ENCODE peak calls at places on chromosomes 12 and 14, in four cellular contexts. One of them, this sample, is unnamed.

GRCh38 chr12:31803306-31804184 is 74.7 kb upstream of the AMN1 start:
- DNase-seq in HTR-8/SVneo: no peak
- DNase-seq in tibial artery: no peak
- DNase-seq in IMR-90: no peak
- DNase-seq in this sample: no peak

GRCh38 chr12:124904306-124905098 is 9.9 kb downstream of the UBC start:
- DNase-seq in HTR-8/SVneo: peak
- DNase-seq in tibial artery: peak
- DNase-seq in IMR-90: peak
- DNase-seq in this sample: no peak

GRCh38 chr12:49502590-49502989 is 36.2 kb upstream of the KCNH3 start:
- DNase-seq in HTR-8/SVneo: no peak
- DNase-seq in tibial artery: no peak
- DNase-seq in IMR-90: peak
- DNase-seq in this sample: no peak

GRCh38 chr12:53056901-53057300 is 7.0 kb downstream of the TNS2 start:
- DNase-seq in HTR-8/SVneo: no peak
- DNase-seq in tibial artery: no peak
- DNase-seq in IMR-90: no peak
- DNase-seq in this sample: no peak

GRCh38 chr14:59018978-59019377 is 169.5 kb upstream of the DAAM1 start:
- DNase-seq in HTR-8/SVneo: no peak
- DNase-seq in tibial artery: no peak
- DNase-seq in IMR-90: peak
- DNase-seq in this sample: no peak

GRCh38 chr12:57888407-57889157 is 42.1 kb upstream of the CTDSP2 start:
- DNase-seq in HTR-8/SVneo: no peak
- DNase-seq in tibial artery: no peak
- DNase-seq in IMR-90: peak
- DNase-seq in this sample: no peak

GRCh38 chr12:105071981-105072380 is 12.3 kb downstream of the ALDH1L2 start:
- DNase-seq in HTR-8/SVneo: no peak
- DNase-seq in tibial artery: no peak
- DNase-seq in IMR-90: no peak
- DNase-seq in this sample: no peak

GRCh38 chr12:122947352-122947792 is 18.9 kb downstream of the ABCB9 start:
- DNase-seq in HTR-8/SVneo: no peak
- DNase-seq in tibial artery: peak
- DNase-seq in IMR-90: no peak
- DNase-seq in this sample: no peak

GRCh38 chr14:68807148-68807600 is 14.3 kb upstream of the ZFP36L1 start:
- DNase-seq in HTR-8/SVneo: no peak
- DNase-seq in tibial artery: peak
- DNase-seq in IMR-90: peak
- DNase-seq in this sample: no peak

GRCh38 chr14:100069161-100069800 is 4.1 kb downstream of the EVL start:
- DNase-seq in HTR-8/SVneo: no peak
- DNase-seq in tibial artery: no peak
- DNase-seq in IMR-90: no peak
- DNase-seq in this sample: no peak

GRCh38 chr14:90518941-90519256 is 122.1 kb downstream of the CALM1 start:
- DNase-seq in HTR-8/SVneo: no peak
- DNase-seq in tibial artery: no peak
- DNase-seq in IMR-90: peak
- DNase-seq in this sample: no peak

GRCh38 chr12:14769462-14769836 is 33.8 kb downstream of the WBP11 start:
- DNase-seq in HTR-8/SVneo: no peak
- DNase-seq in tibial artery: no peak
- DNase-seq in IMR-90: peak
- DNase-seq in this sample: no peak

GRCh38 chr12:4434299-4434698 is 11.3 kb downstream of the FGF6 start:
- DNase-seq in HTR-8/SVneo: no peak
- DNase-seq in tibial artery: no peak
- DNase-seq in IMR-90: no peak
- DNase-seq in this sample: no peak

GRCh38 chr12:95882080-95882479 is 23.3 kb downstream of the SNRPF start:
- DNase-seq in HTR-8/SVneo: no peak
- DNase-seq in tibial artery: no peak
- DNase-seq in IMR-90: peak
- DNase-seq in this sample: no peak

GRCh38 chr12:115926037-115926670 is 351.3 kb downstream of the MED13L start:
- DNase-seq in HTR-8/SVneo: no peak
- DNase-seq in tibial artery: no peak
- DNase-seq in IMR-90: no peak
- DNase-seq in this sample: no peak

GRCh38 chr12:38053655-38054464 is 262.7 kb upstream of the ALG10B start:
- DNase-seq in HTR-8/SVneo: no peak
- DNase-seq in tibial artery: no peak
- DNase-seq in IMR-90: no peak
- DNase-seq in this sample: no peak

GRCh38 chr12:120710805-120711296 is 593 bp downstream of the UNC119B start:
- DNase-seq in HTR-8/SVneo: no peak
- DNase-seq in tibial artery: no peak
- DNase-seq in IMR-90: no peak
- DNase-seq in this sample: peak

GRCh38 chr12:65949009-65949623 is 124.8 kb downstream of the HMGA2 start:
- DNase-seq in HTR-8/SVneo: no peak
- DNase-seq in tibial artery: no peak
- DNase-seq in IMR-90: no peak
- DNase-seq in this sample: no peak

GRCh38 chr12:93714382-93714781 is 37.2 kb downstream of the CRADD start:
- DNase-seq in HTR-8/SVneo: no peak
- DNase-seq in tibial artery: no peak
- DNase-seq in IMR-90: no peak
- DNase-seq in this sample: no peak

GRCh38 chr12:52837341-52837741 is 3.2 kb upstream of the KRT79 start:
- DNase-seq in HTR-8/SVneo: peak
- DNase-seq in tibial artery: no peak
- DNase-seq in IMR-90: peak
- DNase-seq in this sample: no peak

GRCh38 chr14:99146991-99147740 is 124.8 kb downstream of the BCL11B start:
- DNase-seq in HTR-8/SVneo: no peak
- DNase-seq in tibial artery: no peak
- DNase-seq in IMR-90: no peak
- DNase-seq in this sample: no peak

GRCh38 chr12:29901585-29901984 is 117.8 kb upstream of the TMTC1 start:
- DNase-seq in HTR-8/SVneo: no peak
- DNase-seq in tibial artery: no peak
- DNase-seq in IMR-90: no peak
- DNase-seq in this sample: no peak

GRCh38 chr12:128586630-128587029 is 237.1 kb downstream of the SLC15A4 start:
- DNase-seq in HTR-8/SVneo: no peak
- DNase-seq in tibial artery: peak
- DNase-seq in IMR-90: no peak
- DNase-seq in this sample: no peak

GRCh38 chr14:47259796-47260195 is 415.6 kb downstream of the MDGA2 start:
- DNase-seq in HTR-8/SVneo: no peak
- DNase-seq in tibial artery: no peak
- DNase-seq in IMR-90: no peak
- DNase-seq in this sample: no peak

GRCh38 chr14:65483647-65484046 is 71.1 kb downstream of the FUT8 start:
- DNase-seq in HTR-8/SVneo: no peak
- DNase-seq in tibial artery: no peak
- DNase-seq in IMR-90: peak
- DNase-seq in this sample: no peak

GRCh38 chr12:59780605-59781135 is 184.8 kb downstream of the SLC16A7 start:
- DNase-seq in HTR-8/SVneo: no peak
- DNase-seq in tibial artery: no peak
- DNase-seq in IMR-90: peak
- DNase-seq in this sample: no peak

GRCh38 chr14:103448097-103448496 is 62.9 kb downstream of the MARK3 start:
- DNase-seq in HTR-8/SVneo: no peak
- DNase-seq in tibial artery: no peak
- DNase-seq in IMR-90: peak
- DNase-seq in this sample: no peak

GRCh38 chr12:94762259-94762942 is 112.0 kb upstream of the TMCC3 start:
- DNase-seq in HTR-8/SVneo: no peak
- DNase-seq in tibial artery: no peak
- DNase-seq in IMR-90: no peak
- DNase-seq in this sample: no peak

GRCh38 chr12:124774054-124774461 is 89.6 kb downstream of the SCARB1 start:
- DNase-seq in HTR-8/SVneo: no peak
- DNase-seq in tibial artery: no peak
- DNase-seq in IMR-90: no peak
- DNase-seq in this sample: no peak

GRCh38 chr12:120651821-120652220 is 11.4 kb downstream of the CABP1 start:
- DNase-seq in HTR-8/SVneo: no peak
- DNase-seq in tibial artery: no peak
- DNase-seq in IMR-90: peak
- DNase-seq in this sample: no peak

GRCh38 chr12:2980630-2981029 is 21.4 kb downstream of the TEAD4 start:
- DNase-seq in HTR-8/SVneo: no peak
- DNase-seq in tibial artery: no peak
- DNase-seq in IMR-90: no peak
- DNase-seq in this sample: no peak

GRCh38 chr14:59343585-59343984 is 121.6 kb downstream of the GPR135 start:
- DNase-seq in HTR-8/SVneo: no peak
- DNase-seq in tibial artery: no peak
- DNase-seq in IMR-90: no peak
- DNase-seq in this sample: no peak

GRCh38 chr12:105204916-105205315 is 31.1 kb downstream of the APPL2 start:
- DNase-seq in HTR-8/SVneo: no peak
- DNase-seq in tibial artery: no peak
- DNase-seq in IMR-90: peak
- DNase-seq in this sample: no peak

GRCh38 chr14:63276492-63277342 is 42.0 kb downstream of the GPHB5 start:
- DNase-seq in HTR-8/SVneo: peak
- DNase-seq in tibial artery: no peak
- DNase-seq in IMR-90: peak
- DNase-seq in this sample: no peak

GRCh38 chr12:88067301-88067700 is 38.1 kb upstream of the C12orf50 start:
- DNase-seq in HTR-8/SVneo: no peak
- DNase-seq in tibial artery: no peak
- DNase-seq in IMR-90: peak
- DNase-seq in this sample: no peak

GRCh38 chr12:127655691-127656090 is 611.3 kb upstream of the TMEM132C start:
- DNase-seq in HTR-8/SVneo: no peak
- DNase-seq in tibial artery: no peak
- DNase-seq in IMR-90: peak
- DNase-seq in this sample: no peak

GRCh38 chr12:646303-647038 is 16.8 kb downstream of the NINJ2 start:
- DNase-seq in HTR-8/SVneo: no peak
- DNase-seq in tibial artery: peak
- DNase-seq in IMR-90: no peak
- DNase-seq in this sample: no peak

GRCh38 chr12:24045816-24046257 is 96.4 kb upstream of the SOX5 start:
- DNase-seq in HTR-8/SVneo: no peak
- DNase-seq in tibial artery: peak
- DNase-seq in IMR-90: peak
- DNase-seq in this sample: no peak

GRCh38 chr14:47675489-47676300 is at the start of gene MDGA2:
- DNase-seq in HTR-8/SVneo: peak
- DNase-seq in tibial artery: no peak
- DNase-seq in IMR-90: no peak
- DNase-seq in this sample: no peak

This sample was measured in activated T-helper 9 cell treated with anti-CD3 and anti-CD28 coated beads, Interleukin-2, amount 50 U/mL, for 16 hours.